ENCODE peak calls at places on chromosome 20, in nine cellular contexts. One of them, this sample, is unnamed.

GRCh38 chr20:25553819-25554296 is 31.5 kb downstream of the NINL start:
- DNase-seq in astrocyte of the spinal cord: peak
- DNase-seq in pancreas: no peak
- DNase-seq in GM10248: no peak
- DNase-seq in fibroblast of mammary gland: peak
- DNase-seq in endothelial cell: no peak
- DNase-seq in fibroblast of pulmonary artery: peak
- DNase-seq in cardiac fibroblast: peak
- DNase-seq in neural crest cell: no peak
- DNase-seq in this sample: no peak

GRCh38 chr20:40433341-40433861 is 255.6 kb downstream of the MAFB start:
- DNase-seq in astrocyte of the spinal cord: no peak
- DNase-seq in pancreas: no peak
- DNase-seq in GM10248: no peak
- DNase-seq in fibroblast of mammary gland: no peak
- DNase-seq in endothelial cell: no peak
- DNase-seq in fibroblast of pulmonary artery: no peak
- DNase-seq in cardiac fibroblast: no peak
- DNase-seq in neural crest cell: no peak
- DNase-seq in this sample: no peak

GRCh38 chr20:57412347-57413029 is 21.3 kb downstream of the RBM38 start:
- DNase-seq in astrocyte of the spinal cord: no peak
- DNase-seq in pancreas: no peak
- DNase-seq in GM10248: no peak
- DNase-seq in fibroblast of mammary gland: no peak
- DNase-seq in endothelial cell: no peak
- DNase-seq in fibroblast of pulmonary artery: no peak
- DNase-seq in cardiac fibroblast: no peak
- DNase-seq in neural crest cell: no peak
- DNase-seq in this sample: no peak

GRCh38 chr20:11753155-11753554 is 164.5 kb upstream of the BTBD3 start:
- DNase-seq in astrocyte of the spinal cord: no peak
- DNase-seq in pancreas: no peak
- DNase-seq in GM10248: no peak
- DNase-seq in fibroblast of mammary gland: no peak
- DNase-seq in endothelial cell: no peak
- DNase-seq in fibroblast of pulmonary artery: no peak
- DNase-seq in cardiac fibroblast: no peak
- DNase-seq in neural crest cell: no peak
- DNase-seq in this sample: no peak

GRCh38 chr20:20499469-20499868 is 131.6 kb downstream of the INSM1 start:
- DNase-seq in astrocyte of the spinal cord: no peak
- DNase-seq in pancreas: no peak
- DNase-seq in GM10248: no peak
- DNase-seq in fibroblast of mammary gland: no peak
- DNase-seq in endothelial cell: no peak
- DNase-seq in fibroblast of pulmonary artery: no peak
- DNase-seq in cardiac fibroblast: no peak
- DNase-seq in neural crest cell: no peak
- DNase-seq in this sample: no peak

GRCh38 chr20:43513298-43514061 is 6.0 kb downstream of the L3MBTL1 start:
- DNase-seq in astrocyte of the spinal cord: no peak
- DNase-seq in pancreas: no peak
- DNase-seq in GM10248: no peak
- DNase-seq in fibroblast of mammary gland: no peak
- DNase-seq in endothelial cell: no peak
- DNase-seq in fibroblast of pulmonary artery: no peak
- DNase-seq in cardiac fibroblast: no peak
- DNase-seq in neural crest cell: no peak
- DNase-seq in this sample: no peak

GRCh38 chr20:38755324-38755910 is 7.2 kb downstream of the ACTR5 start:
- DNase-seq in astrocyte of the spinal cord: no peak
- DNase-seq in pancreas: no peak
- DNase-seq in GM10248: no peak
- DNase-seq in fibroblast of mammary gland: no peak
- DNase-seq in endothelial cell: no peak
- DNase-seq in fibroblast of pulmonary artery: no peak
- DNase-seq in cardiac fibroblast: no peak
- DNase-seq in neural crest cell: no peak
- DNase-seq in this sample: no peak

GRCh38 chr20:25360631-25361286 is 29.9 kb downstream of the ABHD12 start:
- DNase-seq in astrocyte of the spinal cord: peak
- DNase-seq in pancreas: no peak
- DNase-seq in GM10248: no peak
- DNase-seq in fibroblast of mammary gland: peak
- DNase-seq in endothelial cell: no peak
- DNase-seq in fibroblast of pulmonary artery: peak
- DNase-seq in cardiac fibroblast: peak
- DNase-seq in neural crest cell: no peak
- DNase-seq in this sample: no peak

GRCh38 chr20:36571564-36572504 is 1.6 kb upstream of the TGIF2 start:
- DNase-seq in astrocyte of the spinal cord: no peak
- DNase-seq in pancreas: no peak
- DNase-seq in GM10248: peak
- DNase-seq in fibroblast of mammary gland: no peak
- DNase-seq in endothelial cell: peak
- DNase-seq in fibroblast of pulmonary artery: no peak
- DNase-seq in cardiac fibroblast: no peak
- DNase-seq in neural crest cell: no peak
- DNase-seq in this sample: peak

GRCh38 chr20:45100563-45101245 is at the start of gene KCNS1:
- DNase-seq in astrocyte of the spinal cord: peak
- DNase-seq in pancreas: peak
- DNase-seq in GM10248: no peak
- DNase-seq in fibroblast of mammary gland: no peak
- DNase-seq in endothelial cell: peak
- DNase-seq in fibroblast of pulmonary artery: no peak
- DNase-seq in cardiac fibroblast: no peak
- DNase-seq in neural crest cell: peak
- DNase-seq in this sample: peak

GRCh38 chr20:33859157-33859695 is 48.1 kb downstream of the CHMP4B start:
- DNase-seq in astrocyte of the spinal cord: no peak
- DNase-seq in pancreas: no peak
- DNase-seq in GM10248: no peak
- DNase-seq in fibroblast of mammary gland: peak
- DNase-seq in endothelial cell: no peak
- DNase-seq in fibroblast of pulmonary artery: peak
- DNase-seq in cardiac fibroblast: peak
- DNase-seq in neural crest cell: no peak
- DNase-seq in this sample: no peak

GRCh38 chr20:17226410-17227198 is at the start of gene PCSK2:
- DNase-seq in astrocyte of the spinal cord: peak
- DNase-seq in pancreas: peak
- DNase-seq in GM10248: peak
- DNase-seq in fibroblast of mammary gland: peak
- DNase-seq in endothelial cell: peak
- DNase-seq in fibroblast of pulmonary artery: peak
- DNase-seq in cardiac fibroblast: peak
- DNase-seq in neural crest cell: peak
- DNase-seq in this sample: peak

GRCh38 chr20:55584307-55584706 is 421.0 kb downstream of the CBLN4 start:
- DNase-seq in astrocyte of the spinal cord: no peak
- DNase-seq in pancreas: no peak
- DNase-seq in GM10248: no peak
- DNase-seq in fibroblast of mammary gland: no peak
- DNase-seq in endothelial cell: no peak
- DNase-seq in fibroblast of pulmonary artery: no peak
- DNase-seq in cardiac fibroblast: no peak
- DNase-seq in neural crest cell: no peak
- DNase-seq in this sample: no peak

GRCh38 chr20:61271273-61272221 is 19.5 kb downstream of the CDH4 start:
- DNase-seq in astrocyte of the spinal cord: peak
- DNase-seq in pancreas: no peak
- DNase-seq in GM10248: no peak
- DNase-seq in fibroblast of mammary gland: no peak
- DNase-seq in endothelial cell: no peak
- DNase-seq in fibroblast of pulmonary artery: no peak
- DNase-seq in cardiac fibroblast: no peak
- DNase-seq in neural crest cell: no peak
- DNase-seq in this sample: no peak

GRCh38 chr20:59131541-59132285 is 31.9 kb upstream of the ZNF831 start:
- DNase-seq in astrocyte of the spinal cord: no peak
- DNase-seq in pancreas: no peak
- DNase-seq in GM10248: no peak
- DNase-seq in fibroblast of mammary gland: no peak
- DNase-seq in endothelial cell: no peak
- DNase-seq in fibroblast of pulmonary artery: no peak
- DNase-seq in cardiac fibroblast: no peak
- DNase-seq in neural crest cell: no peak
- DNase-seq in this sample: no peak
- TF ChIP-seq CTCF in astrocyte of the spinal cord: no peak
- TF ChIP-seq CTCF in pancreas: no peak
- TF ChIP-seq CTCF in GM10248: no peak
- TF ChIP-seq CTCF in fibroblast of mammary gland: no peak
- TF ChIP-seq CTCF in endothelial cell: no peak
- TF ChIP-seq CTCF in fibroblast of pulmonary artery: no peak
- TF ChIP-seq CTCF in cardiac fibroblast: no peak
- TF ChIP-seq CTCF in neural crest cell: no peak
- TF ChIP-seq CTCF in this sample: no peak

GRCh38 chr20:22438926-22439325 is 145.4 kb downstream of the FOXA2 start:
- DNase-seq in astrocyte of the spinal cord: no peak
- DNase-seq in pancreas: no peak
- DNase-seq in GM10248: no peak
- DNase-seq in fibroblast of mammary gland: no peak
- DNase-seq in endothelial cell: peak
- DNase-seq in fibroblast of pulmonary artery: no peak
- DNase-seq in cardiac fibroblast: no peak
- DNase-seq in neural crest cell: no peak
- DNase-seq in this sample: peak
- TF ChIP-seq CTCF in astrocyte of the spinal cord: peak
- TF ChIP-seq CTCF in pancreas: no peak
- TF ChIP-seq CTCF in GM10248: no peak
- TF ChIP-seq CTCF in fibroblast of mammary gland: peak
- TF ChIP-seq CTCF in endothelial cell: peak
- TF ChIP-seq CTCF in fibroblast of pulmonary artery: peak
- TF ChIP-seq CTCF in cardiac fibroblast: peak
- TF ChIP-seq CTCF in neural crest cell: peak
- TF ChIP-seq CTCF in this sample: no peak

GRCh38 chr20:46305331-46305972 is 2.8 kb downstream of the CDH22 start:
- DNase-seq in astrocyte of the spinal cord: no peak
- DNase-seq in pancreas: peak
- DNase-seq in GM10248: no peak
- DNase-seq in fibroblast of mammary gland: no peak
- DNase-seq in endothelial cell: no peak
- DNase-seq in fibroblast of pulmonary artery: no peak
- DNase-seq in cardiac fibroblast: no peak
- DNase-seq in neural crest cell: no peak
- DNase-seq in this sample: no peak
- TF ChIP-seq CTCF in astrocyte of the spinal cord: no peak
- TF ChIP-seq CTCF in pancreas: no peak
- TF ChIP-seq CTCF in GM10248: no peak
- TF ChIP-seq CTCF in fibroblast of mammary gland: no peak
- TF ChIP-seq CTCF in endothelial cell: no peak
- TF ChIP-seq CTCF in fibroblast of pulmonary artery: no peak
- TF ChIP-seq CTCF in cardiac fibroblast: no peak
- TF ChIP-seq CTCF in neural crest cell: no peak
- TF ChIP-seq CTCF in this sample: no peak

DNA sequence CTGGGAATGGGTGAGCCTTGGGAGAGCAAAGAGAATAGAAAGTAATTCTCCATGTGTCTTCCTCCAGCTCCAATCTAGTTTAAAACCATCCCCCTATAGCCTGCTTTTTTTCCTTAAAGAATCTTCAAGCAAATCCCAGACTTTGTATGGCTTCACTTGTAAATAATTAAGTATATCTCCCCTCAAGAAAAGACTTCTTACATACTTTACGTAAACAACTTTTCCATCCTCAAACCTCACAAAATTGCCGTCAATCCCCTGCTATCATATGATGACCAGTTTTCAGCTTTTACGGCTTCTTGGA is 88.5 kb upstream of the PHACTR3 start:
- DNase-seq in astrocyte of the spinal cord: no peak
- DNase-seq in pancreas: no peak
- DNase-seq in GM10248: no peak
- DNase-seq in fibroblast of mammary gland: no peak
- DNase-seq in endothelial cell: no peak
- DNase-seq in fibroblast of pulmonary artery: no peak
- DNase-seq in cardiac fibroblast: no peak
- DNase-seq in neural crest cell: no peak
- DNase-seq in this sample: no peak
- TF ChIP-seq CTCF in astrocyte of the spinal cord: no peak
- TF ChIP-seq CTCF in pancreas: no peak
- TF ChIP-seq CTCF in GM10248: no peak
- TF ChIP-seq CTCF in fibroblast of mammary gland: no peak
- TF ChIP-seq CTCF in endothelial cell: peak
- TF ChIP-seq CTCF in fibroblast of pulmonary artery: no peak
- TF ChIP-seq CTCF in cardiac fibroblast: no peak
- TF ChIP-seq CTCF in neural crest cell: no peak
- TF ChIP-seq CTCF in this sample: no peak

GRCh38 chr20:19212524-19213502 is at the start of gene SLC24A3:
- DNase-seq in astrocyte of the spinal cord: peak
- DNase-seq in pancreas: peak
- DNase-seq in GM10248: peak
- DNase-seq in fibroblast of mammary gland: peak
- DNase-seq in endothelial cell: peak
- DNase-seq in fibroblast of pulmonary artery: peak
- DNase-seq in cardiac fibroblast: peak
- DNase-seq in neural crest cell: peak
- DNase-seq in this sample: peak
- TF ChIP-seq CTCF in astrocyte of the spinal cord: peak
- TF ChIP-seq CTCF in pancreas: no peak
- TF ChIP-seq CTCF in GM10248: peak
- TF ChIP-seq CTCF in fibroblast of mammary gland: peak
- TF ChIP-seq CTCF in endothelial cell: peak
- TF ChIP-seq CTCF in fibroblast of pulmonary artery: no peak
- TF ChIP-seq CTCF in cardiac fibroblast: peak
- TF ChIP-seq CTCF in neural crest cell: peak
- TF ChIP-seq CTCF in this sample: no peak

GRCh38 chr20:53291548-53291947 is 302.1 kb downstream of the ZNF217 start:
- DNase-seq in astrocyte of the spinal cord: no peak
- DNase-seq in pancreas: no peak
- DNase-seq in GM10248: no peak
- DNase-seq in fibroblast of mammary gland: no peak
- DNase-seq in endothelial cell: peak
- DNase-seq in fibroblast of pulmonary artery: no peak
- DNase-seq in cardiac fibroblast: no peak
- DNase-seq in neural crest cell: peak
- DNase-seq in this sample: peak
- TF ChIP-seq CTCF in astrocyte of the spinal cord: no peak
- TF ChIP-seq CTCF in pancreas: no peak
- TF ChIP-seq CTCF in GM10248: no peak
- TF ChIP-seq CTCF in fibroblast of mammary gland: peak
- TF ChIP-seq CTCF in endothelial cell: peak
- TF ChIP-seq CTCF in fibroblast of pulmonary artery: peak
- TF ChIP-seq CTCF in cardiac fibroblast: no peak
- TF ChIP-seq CTCF in neural crest cell: peak
- TF ChIP-seq CTCF in this sample: peak

DNA sequence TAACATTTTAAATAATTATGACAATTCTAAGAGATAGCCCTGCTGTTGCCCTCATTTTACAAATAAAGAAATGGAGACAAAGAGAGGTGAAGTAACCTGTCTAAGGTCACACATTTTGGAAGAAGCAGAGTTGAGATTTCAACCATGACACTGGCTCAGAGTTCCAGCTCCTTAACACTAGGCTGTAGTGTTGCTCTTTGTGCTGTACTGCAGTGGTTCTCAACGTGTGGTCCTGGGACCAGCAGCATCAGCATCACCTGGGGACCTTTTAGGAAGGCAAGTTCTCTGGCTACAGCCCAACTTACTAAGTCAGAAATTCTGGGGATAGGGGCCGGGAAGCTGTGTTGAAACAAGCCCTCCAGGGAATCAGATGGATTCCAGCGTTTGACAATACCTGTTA is 62.4 kb upstream of the FERMT1 start:
- DNase-seq in astrocyte of the spinal cord: no peak
- DNase-seq in pancreas: no peak
- DNase-seq in GM10248: no peak
- DNase-seq in fibroblast of mammary gland: no peak
- DNase-seq in endothelial cell: no peak
- DNase-seq in fibroblast of pulmonary artery: no peak
- DNase-seq in cardiac fibroblast: no peak
- DNase-seq in neural crest cell: no peak
- DNase-seq in this sample: no peak
- TF ChIP-seq CTCF in astrocyte of the spinal cord: no peak
- TF ChIP-seq CTCF in pancreas: no peak
- TF ChIP-seq CTCF in GM10248: no peak
- TF ChIP-seq CTCF in fibroblast of mammary gland: no peak
- TF ChIP-seq CTCF in endothelial cell: no peak
- TF ChIP-seq CTCF in fibroblast of pulmonary artery: peak
- TF ChIP-seq CTCF in cardiac fibroblast: no peak
- TF ChIP-seq CTCF in neural crest cell: peak
- TF ChIP-seq CTCF in this sample: no peak